ENCODE peak calls at places on chromosomes 12 and 14, in ten cellular contexts. F is brain microvascular endothelial cell; Z is kidney; I is mucosa of descending colon; Y is SK-N-SH; W is CD8-positive, alpha-beta T cell; O is LNCaP clone FGC; P is uterus; U is left ventricle myocardium inferior; S is GM12865. A is an unnamed sample.

GRCh38 chr14:77245820-77246219 is 25.2 kb downstream of the NGB start:
- DNase-seq in U (no peak), Z (no peak), W (no peak), S (no peak), Y (no peak), O (no peak), I (no peak), F (no peak), P (no peak), A (no peak)

GRCh38 chr14:74048291-74048690 is 29.1 kb downstream of the BBOF1 start:
- DNase-seq in P (no peak), Y (no peak), S (no peak), U (no peak), I (no peak), F (no peak), Z (no peak), W (no peak), O (no peak), A (no peak)

GRCh38 chr12:107895966-107896365 is 121.5 kb downstream of the ASCL4 start:
- DNase-seq in U (no peak), S (no peak), O (no peak), F (no peak), I (no peak), W (no peak), Z (no peak), P (no peak), Y (no peak), A (no peak)

GRCh38 chr12:8890313-8891084 is 23.8 kb upstream of the PHC1 start:
- DNase-seq in W (peak), Y (peak), S (peak), P (peak), F (peak), U (no peak), I (no peak), Z (no peak), O (no peak), A (no peak)

GRCh38 chr14:96052541-96053105 is 13.5 kb downstream of the C14orf132 start:
- DNase-seq in Z (no peak), O (no peak), U (no peak), Y (no peak), I (no peak), F (no peak), P (no peak), S (no peak), W (no peak), A (no peak)

GRCh38 chr12:119153477-119154434 is 25.0 kb upstream of the HSPB8 start:
- DNase-seq in W (no peak), Y (no peak), O (no peak), S (peak), P (peak), Z (peak), I (peak), U (peak), F (peak), A (no peak)

GRCh38 chr14:22821193-22822016 is 6.2 kb upstream of the SLC7A7 start:
- DNase-seq in Z (no peak), Y (no peak), U (no peak), O (no peak), W (no peak), P (no peak), F (no peak), S (no peak), I (no peak), A (no peak)

GRCh38 chr14:50047274-50047676 is 69.1 kb downstream of the VCPKMT start:
- DNase-seq in Z (peak), I (no peak), U (no peak), P (no peak), F (no peak), O (peak), S (peak), Y (no peak), W (no peak), A (no peak)

GRCh38 chr12:97313471-97314190 is 149.0 kb upstream of the RMST start:
- DNase-seq in F (no peak), S (no peak), Z (no peak), U (no peak), P (no peak), Y (no peak), W (no peak), O (no peak), I (no peak), A (no peak)

GRCh38 chr12:19764408-19764807 is 325.1 kb downstream of the AEBP2 start:
- DNase-seq in F (no peak), Z (no peak), S (no peak), I (no peak), P (no peak), U (no peak), O (no peak), W (no peak), Y (no peak), A (no peak)

GRCh38 chr12:122956028-122956427 is 10.2 kb downstream of the ABCB9 start:
- DNase-seq in I (no peak), P (no peak), F (no peak), Y (peak), U (no peak), Z (no peak), O (no peak), W (no peak), S (no peak), A (no peak)

GRCh38 chr12:26773313-26774104 is 59.5 kb downstream of the ITPR2 start:
- DNase-seq in U (no peak), O (no peak), Y (no peak), S (no peak), Z (no peak), F (no peak), I (no peak), P (no peak), W (no peak), A (no peak)

GRCh38 chr12:52206309-52207040 is 14.7 kb upstream of the KRT80 start:
- DNase-seq in O (no peak), Y (no peak), Z (peak), W (no peak), U (no peak), S (no peak), P (no peak), I (peak), F (no peak), A (no peak)

GRCh38 chr12:76247026-76247688 is 101.1 kb downstream of the BBS10 start:
- DNase-seq in F (no peak), O (no peak), Y (no peak), Z (no peak), P (no peak), I (no peak), W (no peak), S (no peak), U (no peak), A (no peak)

GRCh38 chr12:102653406-102653805 is 173.0 kb upstream of the IGF1 start:
- DNase-seq in U (no peak), O (no peak), Y (no peak), P (no peak), F (no peak), Z (no peak), I (no peak), S (no peak), W (no peak), A (no peak)

GRCh38 chr14:54207991-54208520 is 188.8 kb upstream of the CDKN3 start:
- DNase-seq in O (no peak), S (no peak), Z (no peak), F (no peak), P (no peak), W (no peak), Y (no peak), U (no peak), I (no peak), A (no peak)

GRCh38 chr12:132289356-132290202 is 39.8 kb downstream of the GALNT9 start:
- DNase-seq in I (no peak), Y (no peak), F (no peak), U (no peak), P (no peak), S (no peak), Z (peak), W (no peak), O (no peak), A (no peak)

GRCh38 chr12:34400423-34400881 is 378.2 kb downstream of the ALG10 start:
- DNase-seq in Y (peak), O (no peak), Z (peak), S (no peak), P (peak), I (peak), F (no peak), W (no peak), U (peak), A (no peak)

GRCh38 chr14:89958966-89959365 is 3.2 kb downstream of the TDP1 start:
- DNase-seq in I (no peak), Z (no peak), Y (no peak), W (no peak), P (no peak), S (no peak), O (no peak), F (no peak), U (no peak), A (no peak)

GRCh38 chr14:33118653-33119052 is 180.0 kb downstream of the NPAS3 start:
- DNase-seq in P (no peak), F (no peak), Y (peak), Z (no peak), S (no peak), U (no peak), I (no peak), O (no peak), W (no peak), A (no peak)

GRCh38 chr14:22822619-22823551 is 6.8 kb upstream of the MRPL52 start:
- DNase-seq in Z (peak), U (peak), P (peak), F (peak), W (peak), S (peak), I (peak), O (no peak), Y (peak), A (no peak)

GRCh38 chr12:68804654-68805591 is 3.1 kb upstream of the MDM2 start:
- DNase-seq in Z (peak), U (no peak), S (no peak), O (no peak), P (no peak), W (no peak), I (peak), Y (no peak), F (no peak), A (no peak)

GRCh38 chr14:36506732-36507614 is 13.1 kb downstream of the NKX2-1 start:
- DNase-seq in O (no peak), I (no peak), F (no peak), S (no peak), Z (no peak), Y (no peak), W (no peak), P (no peak), U (no peak), A (no peak)

GRCh38 chr12:77133566-77133965 is 68.2 kb upstream of the E2F7 start:
- DNase-seq in O (no peak), I (peak), F (peak), P (no peak), Y (no peak), U (peak), W (no peak), Z (no peak), S (peak), A (no peak)

GRCh38 chr12:77102691-77103090 is 37.3 kb upstream of the E2F7 start:
- DNase-seq in S (no peak), I (no peak), W (no peak), F (peak), Z (no peak), U (no peak), O (no peak), P (no peak), Y (no peak), A (no peak)

GRCh38 chr12:109998241-109998903 is 858 bp upstream of the ANKRD13A start:
- DNase-seq in F (no peak), S (peak), I (no peak), P (no peak), W (no peak), Z (no peak), Y (no peak), U (no peak), O (no peak), A (no peak)

GRCh38 chr14:69333791-69334337 is 64.2 kb downstream of the ERH start:
- DNase-seq in Y (no peak), O (no peak), U (no peak), F (no peak), S (no peak), P (no peak), I (no peak), Z (peak), W (no peak), A (no peak)

GRCh38 chr12:121916719-121917118 is 1.7 kb upstream of the CFAP251 start:
- DNase-seq in P (peak), Z (no peak), U (no peak), I (no peak), W (no peak), Y (peak), S (peak), O (no peak), F (no peak), A (no peak)

GRCh38 chr14:87461704-87462103 is 531.3 kb downstream of the GALC start:
- DNase-seq in Z (no peak), Y (no peak), F (no peak), P (no peak), W (no peak), I (no peak), U (no peak), S (no peak), O (no peak), A (no peak)
- TF ChIP-seq CTCF in Z (no peak), Y (no peak), F (no peak), P (no peak), W (no peak), I (no peak), U (no peak), S (no peak), O (no peak), A (no peak)

GRCh38 chr12:116368196-116369194 is 91.0 kb upstream of the MED13L start:
- DNase-seq in S (no peak), I (peak), F (no peak), Z (peak), O (no peak), P (no peak), U (no peak), Y (no peak), W (no peak), A (no peak)

GRCh38 chr12:116365606-116366455 is 88.3 kb upstream of the MED13L start:
- DNase-seq in U (no peak), S (no peak), P (no peak), O (no peak), Y (no peak), W (no peak), I (no peak), F (no peak), Z (no peak), A (no peak)

GRCh38 chr12:116366824-116367223 is 89.3 kb upstream of the MED13L start:
- DNase-seq in P (no peak), F (no peak), S (no peak), Y (no peak), O (no peak), U (no peak), W (no peak), Z (no peak), I (no peak), A (no peak)

GRCh38 chr12:116365114-116365513 is 87.6 kb upstream of the MED13L start:
- DNase-seq in I (no peak), O (no peak), W (no peak), F (no peak), Y (no peak), Z (no peak), P (no peak), U (no peak), S (no peak), A (no peak)

GRCh38 chr12:116366456-116366776 is 88.9 kb upstream of the MED13L start:
- DNase-seq in W (no peak), O (peak), Z (peak), Y (peak), F (no peak), I (peak), S (no peak), U (no peak), P (no peak), A (no peak)
- H3K4me3 ChIP-seq in W (no peak), O (no peak), Z (no peak), Y (no peak), F (no peak), I (no peak), S (no peak), U (no peak), P (no peak), A (no peak)

DNA sequence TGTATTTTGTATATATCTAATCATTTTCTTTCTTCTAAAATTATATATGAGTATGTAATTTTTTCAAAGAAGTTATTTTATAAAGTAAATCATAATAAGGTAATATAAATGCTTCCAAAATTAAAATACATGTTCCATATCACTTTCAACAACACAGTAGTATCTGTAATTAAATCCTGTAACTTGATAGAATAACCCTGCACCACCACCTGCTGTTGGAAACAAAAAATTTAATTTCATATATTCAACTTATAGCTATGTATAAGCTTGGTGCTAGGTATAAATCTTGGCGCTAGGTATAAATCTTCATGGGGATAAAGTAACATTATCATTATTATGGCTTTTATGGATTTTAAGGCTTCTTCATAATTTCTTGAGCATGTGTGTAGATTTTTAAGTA is 149.7 kb upstream of the DCN start:
- DNase-seq in O (no peak), P (no peak), W (no peak), Y (no peak), U (no peak), I (no peak), S (no peak), Z (no peak), F (no peak), A (no peak)
- TF ChIP-seq CTCF in O (peak), P (peak), W (no peak), Y (peak), U (peak), I (no peak), S (no peak), Z (no peak), F (no peak), A (no peak)

GRCh38 chr12:12784911-12785814 is at the start of gene APOLD1:
- DNase-seq in Z (no peak), F (peak), P (peak), S (peak), W (no peak), O (no peak), I (no peak), Y (no peak), U (peak), A (no peak)
- H3K4me3 ChIP-seq in Z (peak), F (peak), P (peak), S (peak), W (peak), O (peak), I (no peak), Y (peak), U (peak), A (peak)